ENCODE peak calls at places on chromosomes 16 and 17, in five cellular contexts. C is thoracic aorta, K is left colon, G is GM03348, P is AG08395. R is an unnamed sample.

GRCh38 chr17:43766413-43767052 is 7.9 kb upstream of the SOST start:
- DNase-seq in C (no peak), K (no peak), G (peak), P (peak), R (peak)

GRCh38 chr17:11238710-11239109 is 2.3 kb upstream of the SHISA6 start:
- DNase-seq in C (no peak), K (no peak), G (no peak), P (no peak), R (no peak)

GRCh38 chr17:67381925-67382257 is 4.8 kb downstream of the PITPNC1 start:
- DNase-seq in C (no peak), K (no peak), G (no peak), P (no peak), R (no peak)

GRCh38 chr16:86609115-86609514 is 30.8 kb downstream of the FOXL1 start:
- DNase-seq in C (no peak), K (no peak), G (peak), P (peak), R (no peak)

GRCh38 chr16:351804-352520 is 561 bp downstream of the AXIN1 start:
- DNase-seq in C (no peak), K (no peak), G (peak), P (peak), R (peak)

GRCh38 chr17:15914400-15915165 is 30.3 kb upstream of the ADORA2B start:
- DNase-seq in C (no peak), K (no peak), G (no peak), P (no peak), R (no peak)

GRCh38 chr17:74937064-74938051 is 1.7 kb downstream of the OTOP3 start:
- DNase-seq in C (no peak), K (no peak), G (no peak), P (no peak), R (peak)

GRCh38 chr17:57817299-57817698 is 32.5 kb downstream of the MRPS23 start:
- DNase-seq in C (no peak), K (no peak), G (no peak), P (no peak), R (no peak)

GRCh38 chr16:67443299-67443698 is 12.4 kb downstream of the HSD11B2 start:
- DNase-seq in C (no peak), K (no peak), G (peak), P (peak), R (no peak)

GRCh38 chr17:21004016-21004930 is 38.5 kb downstream of the USP22 start:
- DNase-seq in C (no peak), K (no peak), G (no peak), P (no peak), R (no peak)

GRCh38 chr17:68288375-68288774 is 2.6 kb downstream of the SLC16A6 start:
- DNase-seq in C (no peak), K (no peak), G (no peak), P (no peak), R (no peak)

GRCh38 chr17:4658478-4659305 is 17.2 kb upstream of the ALOX15 start:
- DNase-seq in C (no peak), K (no peak), G (no peak), P (no peak), R (no peak)

GRCh38 chr17:78247304-78247703 is 15.9 kb downstream of the TMEM235 start:
- DNase-seq in C (no peak), K (no peak), G (no peak), P (no peak), R (no peak)

GRCh38 chr16:839643-840408 is 39.3 kb upstream of the GNG13 start:
- DNase-seq in C (no peak), K (no peak), G (no peak), P (no peak), R (no peak)

GRCh38 chr16:84618428-84619102 is 687 bp upstream of the COTL1 start:
- DNase-seq in C (no peak), K (no peak), G (peak), P (peak), R (peak)

GRCh38 chr17:63405741-63406261 is 40.3 kb downstream of the CYB561 start:
- DNase-seq in C (no peak), K (no peak), G (peak), P (peak), R (peak)

GRCh38 chr16:55778718-55779117 is 54.2 kb downstream of the CES1 start:
- DNase-seq in C (no peak), K (no peak), G (no peak), P (no peak), R (peak)

GRCh38 chr17:9104370-9105041 is 83.2 kb downstream of the NTN1 start:
- DNase-seq in C (peak), K (no peak), G (no peak), P (no peak), R (no peak)

GRCh38 chr16:84241778-84242177 is 2.0 kb upstream of the KCNG4 start:
- DNase-seq in C (no peak), K (no peak), G (no peak), P (no peak), R (no peak)

GRCh38 chr16:81623365-81624102 is 155.6 kb upstream of the PLCG2 start:
- DNase-seq in C (no peak), K (no peak), G (peak), P (peak), R (peak)

GRCh38 chr16:84416407-84417321 is 48.3 kb downstream of the ATP2C2 start:
- DNase-seq in C (no peak), K (no peak), G (no peak), P (no peak), R (no peak)

GRCh38 chr16:49460786-49461470 is 87.3 kb downstream of the C16orf78 start:
- DNase-seq in C (no peak), K (no peak), G (no peak), P (no peak), R (no peak)

GRCh38 chr16:26963109-26963508 is 103.6 kb upstream of the C16orf82 start:
- DNase-seq in C (no peak), K (no peak), G (peak), P (peak), R (peak)

GRCh38 chr17:2214047-2214717 is 89.4 kb downstream of the SMG6 start:
- DNase-seq in C (peak), K (peak), G (peak), P (peak), R (no peak)

GRCh38 chr17:34580685-34581445 is 1.5 kb downstream of the TMEM132E start:
- DNase-seq in C (no peak), K (no peak), G (peak), P (no peak), R (no peak)

GRCh38 chr17:12021604-12022003 is 927 bp downstream of the MAP2K4 start:
- DNase-seq in C (no peak), K (no peak), G (peak), P (no peak), R (peak)

GRCh38 chr16:25135239-25135878 is 23.8 kb downstream of the LCMT1 start:
- DNase-seq in C (no peak), K (peak), G (peak), P (peak), R (peak)